ENCODE peak calls at places on chromosomes 6 and 20, in seven cellular contexts. S is neuronal stem cell, P is cardiac muscle cell, L is uterus, N is ascending aorta, Y is upper lobe of right lung, B is HCT116. X is an unnamed sample. For H3K36me3, the result is how much of the 10 kb centered on the place peaks cover.

GRCh38 chr6:50236164-50236563 is 186.4 kb upstream of the DEFB112 start:
- DNase-seq in P (no peak), Y (no peak), N (no peak), B (no peak), L (no peak), S (no peak), X (no peak)

GRCh38 chr6:111763381-111763780 is 109.9 kb downstream of the FYN start:
- DNase-seq in Y (no peak), P (no peak), L (no peak), B (no peak), S (no peak), N (no peak), X (no peak)

GRCh38 chr6:143805832-143806281 is 37.3 kb upstream of the LTV1 start:
- DNase-seq in L (no peak), S (no peak), N (no peak), Y (no peak), B (no peak), P (peak), X (peak)

GRCh38 chr6:43221046-43221773 is 8.1 kb downstream of the DNPH1 start:
- DNase-seq in S (no peak), B (no peak), L (no peak), Y (peak), P (no peak), N (no peak), X (no peak)

GRCh38 chr6:3742426-3743344 is 8.8 kb downstream of the PXDC1 start:
- DNase-seq in L (peak), N (no peak), B (peak), Y (peak), P (peak), S (peak), X (peak)

GRCh38 chr6:117200067-117200466 is 65.3 kb upstream of the VGLL2 start:
- DNase-seq in P (no peak), S (no peak), B (no peak), Y (no peak), N (no peak), L (no peak), X (no peak)

GRCh38 chr6:11386323-11386722 is 151.2 kb upstream of the TMEM170B start:
- DNase-seq in L (no peak), B (no peak), N (no peak), Y (no peak), S (no peak), P (no peak), X (no peak)

GRCh38 chr6:116409756-116410155 is 39.0 kb downstream of the DSE start:
- DNase-seq in B (no peak), S (no peak), Y (no peak), N (no peak), P (no peak), L (no peak), X (no peak)

GRCh38 chr6:144297498-144298166 is 12.5 kb downstream of the UTRN start:
- DNase-seq in P (peak), B (no peak), L (no peak), N (no peak), S (no peak), Y (no peak), X (no peak)

GRCh38 chr20:44500221-44500620 is 21.6 kb downstream of the SERINC3 start:
- DNase-seq in B (no peak), S (no peak), N (no peak), P (no peak), L (no peak), Y (no peak), X (no peak)
- H3K36me3 ChIP-seq in B (under half), S (under half), N (half or more), P (half or more), L (under half), Y (half or more), X (half or more)

GRCh38 chr20:63941282-63942060 is 14.7 kb downstream of the UCKL1 start:
- DNase-seq in L (peak), S (no peak), P (peak), N (no peak), B (no peak), Y (peak), X (no peak)
- H3K36me3 ChIP-seq in L (under half), S (under half), P (under half), N (half or more), B (under half), Y (half or more), X (half or more)

DNA sequence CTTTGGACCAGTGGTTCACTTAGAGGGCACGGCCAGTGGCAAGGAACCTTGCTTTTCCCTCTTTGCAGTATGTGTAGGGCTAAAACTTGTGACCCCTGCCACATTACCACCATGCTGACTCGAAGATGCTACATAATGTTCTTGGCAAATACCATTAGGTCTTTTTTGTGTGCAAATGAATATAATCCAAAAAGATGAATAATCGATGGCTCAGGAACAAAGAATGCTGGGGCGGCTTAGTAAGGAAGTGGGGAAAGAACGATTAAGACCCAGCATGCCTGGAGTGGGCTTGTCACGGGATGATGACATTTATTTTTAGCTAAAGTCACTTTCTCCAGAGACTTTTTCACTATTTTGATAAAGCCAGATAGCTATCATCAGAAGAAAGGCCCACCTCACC is 23.1 kb downstream of the CMTR1 start:
- DNase-seq in Y (no peak), N (no peak), L (no peak), P (peak), S (no peak), B (no peak), X (no peak)
- H3K36me3 ChIP-seq in Y (half or more), N (half or more), L (under half), P (under half), S (under half), B (under half), X (half or more)

GRCh38 chr20:4891997-4892396 is 109.3 kb downstream of the SLC23A2 start:
- DNase-seq in N (no peak), B (no peak), L (no peak), S (no peak), P (no peak), Y (no peak), X (no peak)

GRCh38 chr20:4893709-4894108 is 107.6 kb downstream of the SLC23A2 start:
- DNase-seq in S (no peak), L (no peak), N (no peak), P (no peak), Y (no peak), B (no peak), X (no peak)

GRCh38 chr20:4889446-4889845 is 111.9 kb downstream of the SLC23A2 start:
- DNase-seq in S (no peak), L (no peak), P (no peak), Y (no peak), N (no peak), B (no peak), X (no peak)

GRCh38 chr20:4894409-4894808 is 106.9 kb downstream of the SLC23A2 start:
- DNase-seq in Y (no peak), S (no peak), L (no peak), N (no peak), P (no peak), B (no peak), X (no peak)

DNA sequence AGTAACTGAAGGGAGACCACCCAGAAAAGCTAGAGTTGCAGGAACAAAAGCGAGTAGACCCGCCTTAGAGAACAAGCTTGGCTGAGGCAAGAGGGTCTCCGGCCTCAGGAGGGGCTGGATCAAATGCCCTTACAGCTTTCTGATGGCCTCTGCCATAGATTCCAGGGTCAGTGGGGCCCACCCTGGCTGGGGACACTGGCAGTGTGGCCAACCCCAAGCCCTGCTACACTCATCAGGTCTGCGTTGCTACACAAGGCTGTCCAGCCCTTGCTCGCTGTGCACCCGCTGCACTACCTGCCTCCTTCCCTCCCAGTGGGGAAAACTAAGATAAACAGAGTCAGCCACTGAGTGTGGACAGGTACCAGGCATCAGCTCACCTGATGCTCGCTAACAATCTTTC is 109.9 kb downstream of the SLC23A2 start:
- DNase-seq in S (no peak), Y (no peak), L (no peak), P (no peak), B (no peak), N (no peak), X (no peak)
- H3K36me3 ChIP-seq in S (under half), Y (under half), L (under half), P (under half), B (under half), N (under half), X (under half)

DNA sequence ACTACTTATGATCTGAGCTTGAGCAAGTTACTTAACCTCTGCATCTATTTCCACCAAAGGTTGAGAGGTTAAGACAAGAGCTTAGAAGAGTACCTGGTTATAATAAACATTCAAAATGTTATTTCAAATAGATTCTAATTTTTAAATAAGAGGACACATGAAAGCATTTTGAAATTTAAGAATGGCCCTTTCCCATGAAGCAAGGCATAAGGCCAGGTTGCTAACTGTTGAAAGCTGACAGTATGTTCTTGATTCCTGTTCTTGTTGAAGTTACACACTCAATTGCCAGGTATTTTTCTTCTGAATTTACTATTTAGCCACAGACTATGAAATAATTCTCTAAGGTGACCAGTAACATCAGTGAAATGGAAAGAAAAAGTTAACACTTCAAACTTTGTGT is 14.5 kb downstream of the C6orf62 start:
- DNase-seq in N (no peak), P (no peak), L (no peak), Y (no peak), S (no peak), B (no peak), X (no peak)
- H3K36me3 ChIP-seq in N (half or more), P (half or more), L (under half), Y (half or more), S (under half), B (under half), X (half or more)

DNA sequence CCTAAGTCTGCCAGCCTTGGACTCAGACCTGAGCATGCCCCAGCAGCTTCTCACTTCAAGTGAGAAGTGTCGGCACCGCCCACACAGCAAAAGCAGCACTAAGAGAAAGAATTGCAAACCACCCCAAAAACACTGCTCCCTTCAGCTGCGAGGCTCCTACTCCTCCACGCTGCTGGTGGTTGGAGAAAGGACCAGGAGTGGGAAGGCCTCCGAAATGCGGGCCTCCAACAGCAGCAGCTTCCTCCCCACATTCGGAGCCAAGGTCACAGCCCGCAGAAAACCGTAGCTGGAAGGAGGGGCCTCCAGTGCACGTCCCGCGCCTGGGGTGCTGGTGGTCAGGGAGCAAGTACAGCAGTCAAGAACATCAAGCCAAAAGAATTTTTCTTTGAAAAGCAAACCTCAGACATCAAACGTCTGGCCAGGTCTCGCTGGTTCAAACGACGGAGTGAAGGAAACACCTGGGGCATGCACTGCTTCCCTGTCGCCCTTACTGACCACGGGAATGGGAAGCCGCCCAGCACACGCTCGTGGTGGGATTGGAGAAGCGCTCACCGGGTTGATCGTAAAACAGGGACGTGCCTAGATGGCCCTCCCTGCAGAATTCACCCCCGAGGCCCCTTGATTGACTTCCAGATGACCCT is 185.6 kb upstream of the CST7 start:
- DNase-seq in S (no peak), L (no peak), P (no peak), Y (no peak), B (no peak), N (no peak), X (peak)
- H3K36me3 ChIP-seq in S (under half), L (under half), P (under half), Y (under half), B (under half), N (under half), X (under half)